ENCODE peak calls at places on chromosome 10, in six cellular contexts. E is IMR-90, M is NB4, Y is stomach, J is adrenal gland, A is testis. G is an unnamed sample.

GRCh38 chr10:61271127-61271780 is 181.9 kb downstream of the TMEM26 start:
- DNase-seq in E (peak; percentile 84), M (no peak), Y (no peak), J (no peak), A (no peak), G (no peak)

GRCh38 chr10:125159932-125160855 is at the start of gene CTBP2:
- DNase-seq in E (no peak), M (peak; percentile 71), Y (peak; percentile 54), J (peak; percentile 55), A (peak; percentile 76), G (peak; percentile 58)

GRCh38 chr10:26238378-26238777 is 21.8 kb downstream of the GAD2 start:
- DNase-seq in E (no peak), M (no peak), Y (no peak), J (no peak), A (no peak), G (no peak)

GRCh38 chr10:44066856-44067255 is 318.0 kb downstream of the CXCL12 start:
- DNase-seq in E (no peak), M (no peak), Y (no peak), J (no peak), A (no peak), G (no peak)

GRCh38 chr10:3786295-3786981 is 1.4 kb upstream of the KLF6 start:
- DNase-seq in E (peak; percentile 42), M (no peak), Y (no peak), J (peak; percentile 73), A (peak; percentile 78), G (peak; percentile 69)

GRCh38 chr10:3532644-3533043 is 252.4 kb downstream of the KLF6 start:
- DNase-seq in E (no peak), M (peak; percentile 50), Y (peak; percentile 21), J (no peak), A (no peak), G (no peak)

GRCh38 chr10:113015201-113015600 is 65.2 kb downstream of the TCF7L2 start:
- DNase-seq in E (no peak), M (no peak), Y (no peak), J (no peak), A (no peak), G (peak; percentile 63)

GRCh38 chr10:97012470-97012869 is 173.3 kb downstream of the SLIT1 start:
- DNase-seq in E (no peak), M (no peak), Y (no peak), J (no peak), A (no peak), G (no peak)

GRCh38 chr10:42958142-42958868 is 118.6 kb upstream of the RET start:
- DNase-seq in E (no peak), M (no peak), Y (peak; percentile 26), J (no peak), A (no peak), G (no peak)

GRCh38 chr10:119542990-119543813 is 683 bp upstream of the RGS10 start:
- DNase-seq in E (peak; percentile 49), M (peak; percentile 86), Y (peak; percentile 47), J (peak; percentile 32), A (peak; percentile 58), G (peak; percentile 55)

GRCh38 chr10:57142925-57143576 is 782.0 kb upstream of the ZWINT start:
- DNase-seq in E (no peak), M (no peak), Y (no peak), J (no peak), A (no peak), G (no peak)

GRCh38 chr10:3807221-3807927 is 22.4 kb upstream of the KLF6 start:
- DNase-seq in E (no peak), M (peak; percentile 30), Y (no peak), J (no peak), A (no peak), G (no peak)

GRCh38 chr10:114706458-114707055 is 48.5 kb upstream of the ABLIM1 start:
- DNase-seq in E (no peak), M (no peak), Y (no peak), J (no peak), A (no peak), G (no peak)

GRCh38 chr10:12067336-12067735 is 1.4 kb upstream of the DHTKD1 start:
- DNase-seq in E (peak; percentile 93), M (no peak), Y (no peak), J (no peak), A (no peak), G (no peak)

GRCh38 chr10:114025610-114026130 is 18.0 kb upstream of the ADRB1 start:
- DNase-seq in E (no peak), M (no peak), Y (no peak), J (no peak), A (no peak), G (no peak)

GRCh38 chr10:91672021-91672608 is 39.2 kb upstream of the PPP1R3C start:
- DNase-seq in E (peak; percentile 82), M (peak; percentile 8), Y (no peak), J (peak; percentile 20), A (no peak), G (no peak)

GRCh38 chr10:96413151-96413787 is 54.5 kb upstream of the OPALIN start:
- DNase-seq in E (no peak), M (peak; percentile 20), Y (no peak), J (no peak), A (no peak), G (peak; percentile 30)

GRCh38 chr10:77333610-77334340 is 303.8 kb downstream of the KCNMA1 start:
- DNase-seq in E (peak; percentile 73), M (peak; percentile 40), Y (no peak), J (no peak), A (no peak), G (no peak)

GRCh38 chr10:132174237-132174636 is 12.5 kb upstream of the DPYSL4 start:
- DNase-seq in E (no peak), M (no peak), Y (no peak), J (no peak), A (no peak), G (no peak)
- H3K4me3 ChIP-seq in E (no peak overlapping the region), M (no peak overlapping the region), Y (no peak overlapping the region), J (no peak overlapping the region), A (no peak overlapping the region), G (no peak overlapping the region)

DNA sequence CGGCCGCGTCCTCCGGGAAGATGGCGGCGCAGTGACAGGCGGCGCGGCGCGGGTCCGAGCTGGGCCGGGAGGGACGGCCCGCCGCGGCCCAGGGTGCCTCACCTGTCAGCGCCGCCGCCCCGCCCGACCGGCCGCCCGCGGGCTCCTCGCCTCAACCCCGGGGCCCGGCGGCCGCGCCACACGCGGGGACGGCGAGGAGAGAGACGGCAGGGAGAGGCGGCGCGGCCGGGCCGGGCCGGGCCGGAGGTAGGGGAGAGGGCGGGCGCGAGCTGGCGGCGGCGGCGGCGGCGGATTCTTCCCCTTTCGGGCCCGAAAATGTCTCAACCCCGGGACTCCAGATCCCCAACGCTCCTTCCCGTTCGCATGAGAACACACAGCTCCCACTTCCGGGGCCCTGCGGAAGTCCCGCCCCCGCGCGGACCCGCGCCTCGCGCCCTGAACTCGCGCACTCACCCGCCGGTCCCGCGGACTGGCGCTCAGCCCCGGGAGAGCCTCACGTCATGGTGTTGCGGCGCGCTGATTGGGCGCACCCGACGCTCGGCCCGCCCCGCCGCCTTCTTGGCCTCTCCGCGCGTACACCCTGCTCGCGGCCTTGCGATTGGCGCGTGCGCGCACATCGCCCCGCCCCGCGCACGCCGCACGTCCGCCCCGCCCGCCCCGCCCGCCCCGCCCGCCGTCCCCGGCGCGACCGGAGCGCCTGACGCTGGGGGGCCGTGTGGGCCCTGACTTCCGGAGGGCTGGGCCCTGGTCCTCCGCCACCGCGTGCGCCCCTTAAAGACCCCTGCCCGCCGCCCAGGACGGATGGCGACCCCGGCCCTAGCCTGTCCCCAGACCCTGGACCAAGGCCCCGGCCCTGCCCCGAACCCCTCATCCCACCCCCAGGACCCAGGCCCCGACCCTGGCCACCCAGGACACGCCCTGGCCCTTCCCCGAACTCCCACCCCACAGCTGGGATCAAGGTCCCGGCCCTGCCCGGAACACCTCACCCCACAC is at the start of gene LARP4B:
- DNase-seq in E (peak; percentile 97), M (peak; percentile 99), Y (peak; percentile 97), J (peak; percentile 97), A (peak; percentile 96), G (peak; percentile 97)
- TF ChIP-seq POLR2A in E (peak; percentile 80), M (peak; percentile 58), Y (no peak), J (peak; percentile 80), A (peak; percentile 13), G (no peak)

GRCh38 chr10:49760789-49761188 is 1.3 kb downstream of the OGDHL start:
- DNase-seq in E (no peak), M (no peak), Y (peak; percentile 11), J (no peak), A (no peak), G (no peak)

GRCh38 chr10:49761789-49762565 is at the start of gene OGDHL:
- DNase-seq in E (peak; percentile 19), M (peak; percentile 80), Y (peak; percentile 46), J (peak; percentile 49), A (peak; percentile 91), G (peak; percentile 85)

GRCh38 chr10:49759787-49760551 is 2.2 kb downstream of the OGDHL start:
- DNase-seq in E (no peak), M (no peak), Y (peak; percentile 17), J (no peak), A (no peak), G (peak; percentile 34)

GRCh38 chr10:49762566-49762877 is 399 bp upstream of the OGDHL start:
- DNase-seq in E (no peak), M (no peak), Y (no peak), J (no peak), A (no peak), G (no peak)

GRCh38 chr10:49761201-49761788 is 828 bp downstream of the OGDHL start:
- DNase-seq in E (no peak), M (peak; percentile 15), Y (peak; percentile 16), J (no peak), A (no peak), G (no peak)
- H3K4me3 ChIP-seq in E (no peak overlapping the region), M (peak overlapping the region; percentile 49), Y (peak overlapping the region; percentile 66), J (no peak overlapping the region), A (peak overlapping the region; percentile 57), G (peak overlapping the region; percentile 61)

GRCh38 chr10:22250897-22251605 is 33.2 kb upstream of the EBLN1 start:
- DNase-seq in E (no peak), M (peak; percentile 7), Y (no peak), J (no peak), A (no peak), G (no peak)

GRCh38 chr10:22251751-22252285 is 34.0 kb upstream of the EBLN1 start:
- DNase-seq in E (no peak), M (peak; percentile 66), Y (peak; percentile 49), J (peak; percentile 46), A (peak; percentile 83), G (peak; percentile 54)

GRCh38 chr10:22253578-22253882 is 35.7 kb upstream of the EBLN1 start:
- DNase-seq in E (no peak), M (no peak), Y (no peak), J (peak; percentile 47), A (peak; percentile 70), G (peak; percentile 42)

GRCh38 chr10:22252801-22253577 is 35.2 kb upstream of the EBLN1 start:
- DNase-seq in E (no peak), M (no peak), Y (peak; percentile 30), J (peak; percentile 35), A (peak; percentile 37), G (peak; percentile 42)

DNA sequence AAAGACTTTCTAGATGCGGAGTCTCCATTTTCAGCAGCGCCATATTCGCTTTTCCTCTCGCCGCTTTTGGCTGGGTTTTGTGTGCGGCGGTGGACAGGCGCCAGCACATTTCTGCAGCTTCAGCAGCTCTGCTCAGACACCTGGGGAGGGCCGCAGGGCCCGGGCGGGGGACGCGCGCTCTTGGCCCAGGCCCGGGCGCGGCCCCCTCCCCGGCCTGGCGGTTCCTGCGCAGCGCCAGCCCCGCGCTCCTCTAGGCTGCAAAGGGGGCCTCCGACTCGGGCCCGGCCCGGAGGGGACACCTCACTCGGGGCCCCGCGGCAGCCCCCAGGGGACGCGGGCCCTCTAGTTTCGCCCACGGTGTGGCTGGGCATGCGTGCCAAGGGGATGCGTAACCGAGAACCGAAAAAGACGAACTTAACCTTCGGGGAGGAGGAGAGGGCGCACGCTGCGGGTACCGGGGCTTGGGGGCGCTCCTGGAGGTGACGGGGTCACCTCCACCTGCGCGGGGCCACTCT is 34.5 kb upstream of the EBLN1 start:
- DNase-seq in E (no peak), M (peak; percentile 35), Y (peak; percentile 33), J (peak; percentile 56), A (peak; percentile 81), G (peak; percentile 69)
- TF ChIP-seq POLR2A in E (no peak), M (no peak), Y (no peak), J (no peak), A (no peak), G (no peak)

G was measured in thyroid gland.